ENCODE peak calls at places on chromosomes 7 and 10, in four cellular contexts. I is HCT116, D is K562, T is H1. M is an unnamed sample.

GRCh38 chr10:71978476-71978875 is 14.3 kb downstream of the CHST3 start:
- DNase-seq in I (no peak), D (peak; percentile 51), T (no peak), M (no peak)

GRCh38 chr10:58932821-58933314 is 243.6 kb upstream of the PHYHIPL start:
- DNase-seq in I (no peak), D (no peak), T (no peak), M (no peak)

GRCh38 chr7:143285454-143285756 is 647 bp downstream of the TMEM139 start:
- DNase-seq in I (no peak), D (no peak), T (no peak), M (no peak)

GRCh38 chr10:126670056-126670743 is at the start of gene C10orf90:
- DNase-seq in I (no peak), D (no peak), T (no peak), M (no peak)

GRCh38 chr7:137590686-137591255 is 247.2 kb upstream of the PTN start:
- DNase-seq in I (no peak), D (no peak), T (no peak), M (no peak)

GRCh38 chr10:43772191-43772590 is 123.5 kb upstream of the ZNF32 start:
- DNase-seq in I (no peak), D (no peak), T (no peak), M (no peak)

GRCh38 chr10:119896937-119897336 is 4.4 kb downstream of the SEC23IP start:
- DNase-seq in I (no peak), D (no peak), T (no peak), M (no peak)

GRCh38 chr7:25959168-25959734 is 192.7 kb upstream of the NFE2L3 start:
- DNase-seq in I (no peak), D (no peak), T (no peak), M (no peak)

GRCh38 chr7:76011437-76011836 is 17.0 kb upstream of the TMEM120A start:
- DNase-seq in I (no peak), D (no peak), T (no peak), M (no peak)

GRCh38 chr10:72058347-72058898 is 29.9 kb downstream of the SPOCK2 start:
- DNase-seq in I (no peak), D (no peak), T (no peak), M (no peak)

GRCh38 chr7:16847381-16847860 is 34.4 kb downstream of the AGR3 start:
- DNase-seq in I (no peak), D (no peak), T (no peak), M (no peak)

GRCh38 chr7:45015313-45015712 is 15.3 kb downstream of the CCM2 start:
- DNase-seq in I (no peak), D (no peak), T (no peak), M (no peak)

GRCh38 chr7:77415474-77415821 is 701 bp downstream of the GSAP start:
- DNase-seq in I (no peak), D (no peak), T (peak; percentile 60), M (no peak)

GRCh38 chr10:62814901-62815372 is 1.2 kb downstream of the EGR2 start:
- DNase-seq in I (no peak), D (no peak), T (peak; percentile 67), M (no peak)

GRCh38 chr10:119651514-119652327 is 541 bp downstream of the BAG3 start:
- DNase-seq in I (no peak), D (peak; percentile 55), T (peak; percentile 59), M (no peak)

GRCh38 chr10:132982301-132982989 is 40.1 kb upstream of the CFAP46 start:
- DNase-seq in I (no peak), D (no peak), T (no peak), M (no peak)

GRCh38 chr10:14340051-14340744 is 9.5 kb upstream of the FRMD4A start:
- DNase-seq in I (no peak), D (no peak), T (no peak), M (no peak)

GRCh38 chr7:47724335-47724982 is 142.5 kb upstream of the TNS3 start:
- DNase-seq in I (no peak), D (no peak), T (no peak), M (no peak)

GRCh38 chr7:84913731-84914130 is 273.1 kb downstream of the SEMA3D start:
- DNase-seq in I (no peak), D (no peak), T (no peak), M (no peak)

GRCh38 chr7:34133356-34133982 is 228.1 kb downstream of the BMPER start:
- DNase-seq in I (no peak), D (no peak), T (no peak), M (no peak)

GRCh38 chr7:150986099-150986512 is 4.7 kb upstream of the NOS3 start:
- DNase-seq in I (no peak), D (peak; percentile 59), T (peak; percentile 90), M (no peak)

GRCh38 chr7:119733480-119733879 is 539.5 kb upstream of the KCND2 start:
- DNase-seq in I (no peak), D (no peak), T (no peak), M (no peak)

GRCh38 chr10:124736491-124737136 is 7.6 kb downstream of the FAM53B start:
- DNase-seq in I (no peak), D (no peak), T (peak; percentile 57), M (no peak)

GRCh38 chr10:24256619-24257018 is 47.7 kb downstream of the KIAA1217 start:
- DNase-seq in I (no peak), D (no peak), T (no peak), M (no peak)

GRCh38 chr10:66917104-66917503 is 8.7 kb upstream of the LRRTM3 start:
- DNase-seq in I (no peak), D (no peak), T (no peak), M (no peak)

GRCh38 chr7:111090834-111091233 is at the start of gene LRRN3:
- DNase-seq in I (no peak), D (peak; percentile 13), T (no peak), M (no peak)

GRCh38 chr10:48775206-48775517 is 90.5 kb downstream of the WDFY4 start:
- DNase-seq in I (no peak), D (no peak), T (no peak), M (no peak)

GRCh38 chr10:35555962-35556930 is 48.9 kb upstream of the GJD4 start:
- DNase-seq in I (no peak), D (no peak), T (no peak), M (no peak)

GRCh38 chr7:8783229-8783628 is 349.8 kb downstream of the NXPH1 start:
- DNase-seq in I (no peak), D (no peak), T (no peak), M (no peak)

DNA sequence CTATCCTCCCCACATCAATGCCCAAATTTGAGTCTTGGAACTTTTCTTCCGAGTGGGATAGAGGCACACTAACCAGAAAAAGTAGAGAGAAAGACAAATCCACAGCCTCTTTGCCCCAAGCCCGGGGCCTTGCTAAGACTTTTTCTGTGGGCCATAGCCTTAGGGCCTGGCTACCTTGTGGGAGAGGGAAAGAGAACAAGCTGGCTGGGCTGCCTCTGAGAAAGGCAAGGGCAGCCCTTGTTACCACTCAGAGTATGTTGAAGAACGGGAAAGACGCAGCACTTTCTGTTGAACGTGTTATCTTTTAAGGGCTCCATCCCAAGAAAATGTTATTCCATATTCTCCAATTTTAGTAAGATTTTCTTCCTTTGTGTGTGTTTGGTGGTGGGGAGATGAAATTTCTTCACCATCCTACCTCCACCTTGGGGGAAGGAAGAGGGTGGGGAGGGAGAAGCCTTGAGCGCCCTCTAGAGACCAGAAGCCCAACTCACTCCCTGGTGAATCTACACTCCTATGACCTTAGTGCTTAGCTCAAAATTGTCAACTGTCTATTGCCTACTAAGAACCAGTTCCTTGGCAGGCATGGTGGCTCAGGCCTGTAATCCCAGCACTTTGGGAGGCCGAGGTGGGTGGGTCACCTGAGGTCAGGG is 3.9 kb upstream of the NRF1 start:
- DNase-seq in I (no peak), D (peak; percentile 85), T (peak; percentile 78), M (no peak)
- TF ChIP-seq EGR1 in I (no peak), D (no peak), T (no peak), M (no peak)

GRCh38 chr7:42347616-42348015 is 110.6 kb upstream of the GLI3 start:
- DNase-seq in I (no peak), D (no peak), T (no peak), M (no peak)
- TF ChIP-seq EGR1 in I (no peak), D (no peak), T (no peak), M (no peak)

DNA sequence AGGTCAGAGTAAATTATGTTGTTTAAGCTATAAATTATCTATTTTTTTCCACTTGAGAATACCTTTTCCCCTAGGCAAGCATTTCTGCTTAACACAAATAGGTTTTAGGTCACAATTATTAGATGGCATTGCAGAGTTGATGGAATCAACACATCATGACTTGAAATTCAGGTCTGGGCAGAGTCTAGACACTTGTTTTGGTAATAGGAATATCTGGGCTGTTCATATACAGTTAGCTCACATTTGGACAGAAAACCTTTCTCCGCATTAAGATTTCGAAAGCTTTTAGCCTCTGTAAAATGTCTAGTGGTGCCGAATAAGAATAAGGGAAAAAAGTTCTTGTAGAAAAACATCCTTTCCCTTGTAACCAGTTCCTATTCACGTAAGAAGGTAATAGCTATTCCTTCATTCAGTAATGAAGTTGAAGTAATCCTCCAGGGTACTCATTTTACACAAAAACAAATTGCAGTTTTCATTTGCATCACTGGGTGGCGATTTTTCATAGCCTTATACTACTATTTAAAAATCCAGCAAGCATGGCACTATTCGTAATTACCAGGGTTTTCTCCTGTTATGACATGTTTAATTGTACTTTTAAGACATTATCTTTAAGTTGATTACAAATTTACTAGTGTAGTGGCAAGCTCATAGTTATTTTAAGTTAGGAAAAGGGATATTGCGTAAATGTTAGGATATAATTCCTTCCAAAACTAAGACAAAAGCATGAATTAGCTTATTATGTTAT is 37.0 kb downstream of the RPA3 start:
- DNase-seq in I (peak; percentile 44), D (no peak), T (no peak), M (peak; percentile 56)
- TF ChIP-seq EGR1 in I (no peak), D (no peak), T (no peak), M (no peak)

GRCh38 chr7:123573371-123573770 is 15.8 kb upstream of the NDUFA5 start:
- DNase-seq in I (no peak), D (no peak), T (no peak), M (no peak)

GRCh38 chr7:123569352-123569999 is 11.9 kb upstream of the NDUFA5 start:
- DNase-seq in I (no peak), D (no peak), T (no peak), M (no peak)

GRCh38 chr7:123571187-123571586 is 13.6 kb upstream of the NDUFA5 start:
- DNase-seq in I (no peak), D (no peak), T (no peak), M (no peak)

GRCh38 chr7:123571684-123572083 is 14.1 kb upstream of the NDUFA5 start:
- DNase-seq in I (no peak), D (no peak), T (no peak), M (no peak)

GRCh38 chr7:123570390-123571182 is 13.0 kb upstream of the NDUFA5 start:
- DNase-seq in I (no peak), D (no peak), T (no peak), M (no peak)
- TF ChIP-seq EGR1 in I (no peak), D (no peak), T (no peak), M (no peak)

GRCh38 chr10:3995302-3996210 is 210.5 kb upstream of the KLF6 start:
- DNase-seq in I (no peak), D (no peak), T (no peak), M (no peak)
- TF ChIP-seq EGR1 in I (no peak), D (no peak), T (no peak), M (no peak)

M was measured in GM12878.